ENCODE peak calls at places on chromosome 10, in six cellular contexts. H is ovary; W is naive thymus-derived CD4-positive, alpha-beta T cell; R is AG04450; A is tibial nerve; K is neuronal stem cell. Z is an unnamed sample. For H3K9me3, the result is how much of the 10 kb centered on the place peaks cover.

GRCh38 chr10:9848278-9848677 is 1169.4 kb upstream of the CELF2 start:
- DNase-seq in H (no peak), W (no peak), R (no peak), A (no peak), K (no peak), Z (no peak)

GRCh38 chr10:24820616-24821015 is 96.9 kb upstream of the ARHGAP21 start:
- DNase-seq in H (no peak), W (no peak), R (no peak), A (no peak), K (no peak), Z (no peak)

GRCh38 chr10:121324678-121325213 is 273.5 kb downstream of the FGFR2 start:
- DNase-seq in H (no peak), W (no peak), R (no peak), A (no peak), K (no peak), Z (no peak)

GRCh38 chr10:32540691-32541470 is 94.9 kb downstream of the CCDC7 start:
- DNase-seq in H (no peak), W (no peak), R (no peak), A (no peak), K (no peak), Z (no peak)

GRCh38 chr10:66535418-66535817 is 390.4 kb upstream of the LRRTM3 start:
- DNase-seq in H (no peak), W (no peak), R (no peak), A (no peak), K (no peak), Z (no peak)

GRCh38 chr10:124259139-124259825 is 159.4 kb downstream of the OAT start:
- DNase-seq in H (no peak), W (no peak), R (no peak), A (no peak), K (no peak), Z (peak)

GRCh38 chr10:7857259-7857658 is 39.0 kb downstream of the TAF3 start:
- DNase-seq in H (no peak), W (no peak), R (no peak), A (no peak), K (no peak), Z (no peak)

GRCh38 chr10:116001266-116001857 is 271.6 kb downstream of the GFRA1 start:
- DNase-seq in H (no peak), W (no peak), R (no peak), A (no peak), K (no peak), Z (no peak)

GRCh38 chr10:91681361-91682276 is 48.7 kb upstream of the PPP1R3C start:
- DNase-seq in H (peak), W (no peak), R (no peak), A (no peak), K (no peak), Z (no peak)

GRCh38 chr10:47330804-47331203 is 8.6 kb downstream of the GDF2 start:
- DNase-seq in H (no peak), W (no peak), R (no peak), A (no peak), K (no peak), Z (no peak)

DNA sequence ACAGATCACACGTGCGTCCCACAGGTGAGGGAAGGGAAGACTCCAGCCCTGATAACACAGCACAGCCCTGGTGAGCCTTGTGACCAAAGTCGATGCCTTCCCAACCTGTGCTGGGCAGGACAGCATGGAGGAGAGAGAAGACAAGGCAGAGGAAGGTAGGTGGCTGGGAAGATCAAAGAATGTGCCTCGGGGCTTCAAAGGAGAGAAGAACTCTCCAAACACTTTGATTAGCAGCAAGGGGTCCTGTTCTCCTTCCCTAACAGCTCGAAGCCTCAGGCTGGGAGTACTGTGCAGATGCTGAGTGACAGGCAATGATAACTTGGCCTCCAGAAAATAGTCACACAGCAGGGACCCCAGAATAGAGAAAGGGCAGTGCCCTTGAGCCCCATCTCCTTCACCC is 288.5 kb downstream of the TCERG1L start:
- DNase-seq in H (no peak), W (no peak), R (no peak), A (no peak), K (no peak), Z (no peak)
- H3K9me3 ChIP-seq in H (under half), W (under half), R (half or more), A (under half), K (under half), Z (under half)

DNA sequence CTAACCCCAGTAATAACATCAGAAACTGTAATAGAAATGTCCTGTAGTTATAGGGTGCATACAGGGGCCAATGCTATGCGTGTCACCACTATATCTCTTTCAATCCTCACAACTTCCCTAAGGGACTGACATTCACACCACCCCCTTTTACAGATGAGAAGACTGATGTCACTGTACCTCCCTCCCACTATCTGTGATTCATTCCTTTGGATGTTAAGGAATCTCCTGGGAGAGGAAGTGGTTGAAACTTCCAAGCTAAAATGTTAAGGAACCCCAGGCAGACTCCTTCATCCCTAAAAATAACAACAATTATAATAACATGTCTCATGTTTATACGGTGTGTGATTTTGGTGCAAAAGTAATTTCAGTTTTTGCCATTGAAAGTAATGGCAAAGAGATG is 5.4 kb downstream of the COL13A1 start:
- DNase-seq in H (no peak), W (no peak), R (peak), A (no peak), K (no peak), Z (no peak)
- H3K9me3 ChIP-seq in H (under half), W (under half), R (under half), A (under half), K (under half), Z (under half)

GRCh38 chr10:108411181-108411580 is 1246.7 kb upstream of the SORCS1 start:
- DNase-seq in H (no peak), W (no peak), R (no peak), A (no peak), K (no peak), Z (no peak)
- H3K9me3 ChIP-seq in H (under half), W (under half), R (under half), A (under half), K (under half), Z (under half)

DNA sequence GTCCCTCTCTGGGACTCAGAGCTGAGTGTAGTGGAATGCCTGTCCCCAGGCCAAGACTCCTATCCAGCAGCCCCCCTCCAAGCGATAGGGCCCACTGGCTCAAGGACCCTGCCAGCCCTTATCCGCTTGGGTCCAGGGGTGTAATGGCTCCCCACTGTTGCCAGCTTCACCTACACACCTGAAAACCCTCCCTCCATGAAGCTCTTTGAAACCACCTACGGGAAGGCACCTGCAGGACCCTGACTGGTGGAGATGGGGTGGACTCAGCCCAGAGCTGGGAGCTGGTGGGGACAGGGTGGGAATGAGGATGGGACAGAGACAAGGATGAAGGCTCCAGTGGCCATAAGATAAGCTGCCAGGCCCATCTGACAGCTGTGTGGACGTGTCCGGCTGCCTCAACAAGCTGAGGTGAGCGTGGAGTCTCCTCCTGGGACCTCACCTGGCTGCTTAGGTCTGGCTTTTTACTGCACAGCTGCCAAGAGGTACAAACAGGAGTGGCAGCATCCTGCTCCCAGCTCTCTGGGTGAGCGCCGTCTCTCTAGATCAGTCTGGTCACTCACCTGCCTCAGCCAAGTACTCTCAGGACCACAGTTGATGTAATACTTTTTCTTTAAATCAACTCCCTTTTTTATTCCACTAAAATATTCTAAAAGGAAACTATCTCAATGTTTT is 41.9 kb downstream of the DRGX start:
- DNase-seq in H (no peak), W (no peak), R (no peak), A (no peak), K (no peak), Z (no peak)
- H3K9me3 ChIP-seq in H (under half), W (under half), R (under half), A (under half), K (under half), Z (under half)

DNA sequence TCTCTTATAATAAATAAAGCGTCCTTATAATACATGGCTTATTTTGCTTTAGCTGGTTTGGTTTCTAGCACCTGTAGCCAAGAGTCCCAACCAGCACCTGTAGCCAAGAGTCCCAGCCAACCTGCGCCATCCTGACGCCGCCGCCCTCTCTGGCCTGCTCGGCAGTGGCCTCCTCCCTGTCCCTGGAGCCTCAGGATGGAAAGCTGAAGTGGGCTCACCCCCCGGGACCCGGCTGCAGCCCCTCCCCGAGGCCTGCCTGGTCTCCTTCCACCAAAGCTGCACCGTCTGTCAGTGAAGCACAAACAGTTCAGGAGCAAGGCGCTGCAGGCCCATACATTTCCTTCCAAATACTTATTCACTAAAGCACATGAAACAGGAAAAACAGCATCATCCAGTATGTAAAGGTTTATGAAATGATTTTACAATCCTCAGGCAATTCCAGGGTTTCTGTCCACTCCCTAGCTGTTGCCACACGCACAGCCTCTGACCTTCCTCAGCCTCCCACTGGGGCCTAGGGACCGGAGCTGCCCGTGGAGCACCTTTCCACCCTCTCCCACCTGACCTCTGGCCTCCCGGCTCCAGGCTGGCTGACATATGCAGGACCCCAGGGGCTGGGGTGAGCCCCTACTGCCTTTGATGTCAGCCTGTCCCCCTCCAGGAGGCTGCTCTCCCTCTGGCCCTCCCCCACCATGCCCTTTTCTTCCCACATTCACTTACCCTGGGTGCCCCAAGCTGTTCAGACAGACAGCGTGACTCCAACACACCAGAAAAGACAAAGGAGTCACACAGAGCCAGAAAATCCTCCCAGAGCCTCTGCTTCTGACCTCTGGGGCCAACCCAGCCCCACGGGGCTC is 149.6 kb upstream of the PPP2R2D start:
- DNase-seq in H (no peak), W (no peak), R (no peak), A (no peak), K (peak), Z (no peak)
- H3K9me3 ChIP-seq in H (under half), W (under half), R (half or more), A (under half), K (under half), Z (under half)

DNA sequence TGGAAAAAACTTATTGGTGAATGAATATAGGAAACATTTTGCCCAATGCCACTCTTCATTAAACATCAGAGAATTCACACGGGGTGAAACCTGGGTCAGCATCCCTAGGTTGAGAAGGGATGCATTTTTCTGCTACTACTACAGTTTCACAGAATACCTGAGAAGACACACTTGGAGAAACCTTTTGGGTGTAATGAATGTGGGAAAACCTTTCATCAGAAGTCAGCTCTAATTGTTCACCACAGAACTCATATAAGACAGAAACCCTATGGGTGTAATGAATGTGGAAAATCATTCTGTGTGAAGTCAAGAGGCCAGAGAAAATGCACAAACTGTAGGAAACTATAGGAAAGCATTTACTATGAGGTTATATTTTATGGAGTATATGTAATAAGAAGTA is 24.9 kb downstream of the ZNF37A start:
- DNase-seq in H (no peak), W (no peak), R (no peak), A (no peak), K (no peak), Z (no peak)
- H3K9me3 ChIP-seq in H (half or more), W (under half), R (under half), A (half or more), K (half or more), Z (half or more)

DNA sequence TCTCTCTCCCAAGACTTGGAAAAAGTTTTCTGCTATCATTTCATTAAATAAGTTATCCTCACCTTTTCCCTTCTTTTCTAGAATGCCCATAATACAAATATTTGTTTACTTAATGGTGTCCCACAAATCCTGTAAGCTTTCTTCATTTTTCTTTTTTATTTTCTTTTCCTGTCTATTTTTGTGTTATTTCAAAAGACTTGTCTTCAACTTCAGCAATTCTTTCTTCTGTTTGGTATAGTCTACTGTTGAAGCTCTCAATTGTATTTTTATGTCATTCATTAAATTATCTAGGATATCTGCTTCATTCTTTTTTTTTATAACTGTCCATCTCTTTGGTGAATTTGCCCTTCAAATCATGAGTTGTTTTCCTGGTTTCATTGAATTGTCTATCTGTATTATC is 25.1 kb upstream of the PLA2G12B start:
- DNase-seq in H (no peak), W (no peak), R (no peak), A (no peak), K (no peak), Z (no peak)
- H3K9me3 ChIP-seq in H (under half), W (under half), R (under half), A (half or more), K (under half), Z (half or more)

DNA sequence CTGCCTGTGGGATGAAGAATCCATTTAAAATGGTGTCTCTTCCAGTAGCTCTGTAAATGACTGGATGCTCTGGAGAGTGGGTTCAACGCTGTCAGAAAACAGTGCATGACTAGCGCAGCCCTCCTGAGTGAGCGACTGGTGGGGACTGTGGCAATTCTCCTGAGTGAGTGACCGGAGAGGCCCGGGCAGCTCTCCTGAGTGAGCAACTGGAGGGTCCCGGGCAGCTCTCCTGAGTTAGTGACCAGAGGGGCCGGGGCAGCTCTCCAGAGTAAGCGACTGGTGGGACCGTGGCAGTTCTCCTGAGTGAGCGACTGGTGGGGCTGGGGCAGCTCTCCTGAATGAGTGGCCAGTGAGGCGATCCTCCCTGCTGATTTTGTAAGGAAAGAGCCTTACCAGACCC is 85.5 kb downstream of the WDR37 start:
- DNase-seq in H (no peak), W (no peak), R (no peak), A (no peak), K (no peak), Z (no peak)
- H3K9me3 ChIP-seq in H (under half), W (under half), R (under half), A (half or more), K (under half), Z (under half)

DNA sequence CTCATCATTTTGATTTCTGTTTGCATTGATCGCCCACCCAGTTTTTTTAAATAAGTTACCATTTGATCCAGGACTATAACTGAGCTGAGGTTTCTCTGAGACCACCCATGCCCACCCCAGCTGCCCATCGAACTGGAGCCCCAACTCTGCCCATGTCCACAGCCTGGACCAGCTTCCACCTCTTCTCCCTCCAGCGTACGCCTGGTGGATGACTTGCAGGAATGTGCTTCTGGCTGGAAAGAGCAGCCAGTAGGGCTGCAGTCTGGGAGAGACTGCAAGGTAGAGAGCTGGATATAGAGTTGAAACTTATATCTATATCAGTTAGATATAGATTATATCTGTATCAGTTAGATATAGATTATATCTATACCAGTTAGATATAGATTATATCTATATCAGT is 25.8 kb upstream of the LRRC18 start:
- DNase-seq in H (no peak), W (no peak), R (no peak), A (no peak), K (no peak), Z (no peak)
- H3K9me3 ChIP-seq in H (under half), W (under half), R (under half), A (under half), K (under half), Z (under half)

GRCh38 chr10:103007017-103007416 is 88.9 kb downstream of the CNNM2 start:
- DNase-seq in H (no peak), W (no peak), R (no peak), A (no peak), K (no peak), Z (no peak)
- H3K9me3 ChIP-seq in H (under half), W (under half), R (under half), A (under half), K (under half), Z (under half)

Z was measured in CD4-positive, CD25-positive, alpha-beta regulatory T cell.